ENCODE peak calls at places on chromosomes 6 and 20, in four cellular contexts. Q, D, O and C are unnamed samples.

GRCh38 chr20:7926767-7927166 is 13.5 kb downstream of the HAO1 start:
- DNase-seq in D (no peak), O (peak; percentile 57), Q (peak; percentile 78), C (peak; percentile 79)

GRCh38 chr20:15179426-15180190 is 842.2 kb upstream of the FLRT3 start:
- DNase-seq in D (no peak), O (no peak), Q (no peak), C (no peak)

GRCh38 chr20:49813305-49813974 is 812 bp downstream of the SLC9A8 start:
- DNase-seq in D (no peak), O (no peak), Q (no peak), C (no peak)

GRCh38 chr6:112018619-112019416 is 35.1 kb upstream of the CCN6 start:
- DNase-seq in Q (no peak), O (peak; percentile 87), D (no peak), C (peak; percentile 31)

GRCh38 chr6:34745277-34746103 is 11.8 kb upstream of the SNRPC start:
- DNase-seq in Q (peak; percentile 34), D (no peak), O (peak; percentile 49), C (no peak)

GRCh38 chr6:100617633-100618348 is 153.1 kb upstream of the SIM1 start:
- DNase-seq in O (peak; percentile 72), D (no peak), Q (peak; percentile 40), C (peak; percentile 79)

GRCh38 chr20:59300341-59301081 is at the start of gene EDN3:
- DNase-seq in O (no peak), D (no peak), Q (no peak), C (no peak)

GRCh38 chr20:49865559-49865958 is 49.8 kb downstream of the SPATA2 start:
- DNase-seq in D (no peak), O (peak; percentile 70), Q (no peak), C (peak; percentile 16)

GRCh38 chr6:26420607-26421235 is 18.6 kb downstream of the BTN3A1 start:
- DNase-seq in O (peak; percentile 39), D (no peak), Q (peak; percentile 54), C (peak; percentile 61)

GRCh38 chr6:45681860-45682488 is 304.2 kb upstream of the SUPT3H start:
- DNase-seq in Q (no peak), O (peak; percentile 70), D (peak; percentile 81), C (peak; percentile 66)

GRCh38 chr20:50930139-50931047 is 844 bp downstream of the ADNP start:
- DNase-seq in D (peak; percentile 47), Q (no peak), O (no peak), C (peak; percentile 24)

GRCh38 chr6:148999921-149000589 is 253.2 kb downstream of the UST start:
- DNase-seq in D (no peak), O (peak; percentile 87), Q (peak; percentile 89), C (peak; percentile 90)

GRCh38 chr20:10115021-10115420 is 80.2 kb downstream of the ANKEF1 start:
- DNase-seq in O (peak; percentile 49), D (no peak), Q (peak; percentile 83), C (peak; percentile 74)

GRCh38 chr6:161792887-161793286 is 519.0 kb upstream of the AGPAT4 start:
- DNase-seq in O (no peak), Q (no peak), D (no peak), C (no peak)

GRCh38 chr6:154297711-154298110 is 58.9 kb downstream of the IPCEF1 start:
- DNase-seq in O (peak; percentile 64), D (no peak), Q (peak; percentile 51), C (no peak)

GRCh38 chr20:6731951-6732580 is 35.4 kb upstream of the BMP2 start:
- DNase-seq in O (no peak), Q (no peak), D (no peak), C (no peak)

GRCh38 chr20:33569290-33570094 is 79.6 kb downstream of the CBFA2T2 start:
- DNase-seq in D (no peak), Q (no peak), O (no peak), C (no peak)

GRCh38 chr6:145147559-145147958 is 587.8 kb downstream of the EPM2A start:
- DNase-seq in Q (peak; percentile 32), O (no peak), D (no peak), C (peak; percentile 81)

GRCh38 chr20:63495771-63496403 is 3.0 kb downstream of the EEF1A2 start:
- DNase-seq in O (peak; percentile 41), Q (peak; percentile 44), D (no peak), C (no peak)
- H3K4me3 ChIP-seq in O (peak overlapping the region; percentile 40), Q (peak overlapping the region; percentile 30), D (peak overlapping the region; percentile 44), C (peak overlapping the region; percentile 28)

DNA sequence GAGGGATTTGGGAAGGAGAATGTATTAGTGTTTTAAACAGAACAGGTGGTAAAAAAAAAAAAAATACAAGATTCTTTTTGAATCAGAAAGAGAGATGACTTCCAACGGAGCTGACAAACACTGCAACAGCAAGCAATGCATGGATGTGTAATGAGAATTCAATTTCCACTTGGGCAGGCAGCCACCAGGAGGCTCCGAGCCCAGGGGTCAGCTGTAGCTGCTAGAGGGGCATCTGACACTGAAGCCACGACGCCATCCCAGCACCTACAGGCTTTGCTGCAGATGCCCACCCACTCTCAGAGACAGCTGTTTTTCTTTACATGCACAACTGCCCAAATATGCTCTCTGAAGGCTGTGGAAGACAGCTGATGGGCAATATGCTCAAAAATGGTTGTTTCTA is 75.4 kb downstream of the ELOVL5 start:
- DNase-seq in D (no peak), Q (no peak), O (no peak), C (no peak)
- TF ChIP-seq CTCF in D (peak; percentile 2), Q (peak; percentile 33), O (peak; percentile 9), C (no peak)

DNA sequence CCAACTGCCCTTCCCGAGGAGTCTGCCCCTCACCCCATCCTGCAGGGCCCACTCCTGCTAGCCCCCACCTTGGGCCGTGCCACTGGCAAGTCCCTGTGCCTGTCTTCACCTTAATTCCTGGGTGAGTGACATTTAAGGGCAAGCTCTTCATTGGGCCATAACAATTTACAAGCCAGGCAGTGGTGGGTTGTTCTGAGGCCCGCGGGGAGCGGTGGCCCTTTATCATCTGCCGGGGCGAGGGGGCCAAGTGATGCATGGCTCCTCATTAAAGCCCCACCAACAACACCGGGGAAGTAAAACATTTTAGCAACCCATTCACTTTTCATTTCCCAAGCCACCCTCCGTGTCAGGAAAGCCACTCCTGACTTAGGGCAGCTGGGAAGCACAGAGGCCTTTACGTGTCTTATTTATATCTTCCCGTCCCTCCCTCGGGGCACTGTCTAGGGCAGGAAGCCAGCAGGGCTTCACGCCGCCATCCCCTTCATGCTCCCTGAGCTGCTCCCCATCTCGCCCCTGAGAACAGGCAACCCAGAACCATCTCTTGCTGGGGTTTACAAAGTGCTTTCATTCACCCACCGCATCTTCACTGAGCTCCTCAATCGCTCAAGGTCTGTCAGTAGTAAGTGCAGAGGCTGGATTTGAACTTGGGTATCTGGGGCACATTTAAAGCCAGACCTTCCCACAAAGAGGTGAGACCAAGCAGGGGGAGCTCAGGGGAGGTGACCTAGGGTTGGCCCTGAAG is 55.5 kb upstream of the CCDC167 start:
- DNase-seq in Q (no peak), O (no peak), D (peak; percentile 76), C (no peak)
- H3K4me3 ChIP-seq in Q (no peak overlapping the region), O (no peak overlapping the region), D (peak overlapping the region; percentile 70), C (no peak overlapping the region)

GRCh38 chr6:170575250-170575649 is 9.2 kb downstream of the PDCD2 start:
- DNase-seq in D (no peak), O (no peak), Q (peak; percentile 50), C (no peak)
- TF ChIP-seq CTCF in D (peak; percentile 24), O (peak; percentile 36), Q (peak; percentile 69), C (peak; percentile 31)

GRCh38 chr20:62879275-62880146 is 17.9 kb upstream of the TCFL5 start:
- DNase-seq in Q (no peak), D (no peak), O (no peak), C (no peak)

GRCh38 chr20:62880935-62881661 is 19.5 kb upstream of the TCFL5 start:
- DNase-seq in Q (no peak), D (no peak), O (no peak), C (no peak)

GRCh38 chr20:62880147-62880934 is 18.7 kb upstream of the TCFL5 start:
- DNase-seq in Q (no peak), D (no peak), O (no peak), C (no peak)

GRCh38 chr20:62882426-62882825 is 20.8 kb upstream of the TCFL5 start:
- DNase-seq in O (no peak), Q (no peak), D (no peak), C (no peak)

DNA sequence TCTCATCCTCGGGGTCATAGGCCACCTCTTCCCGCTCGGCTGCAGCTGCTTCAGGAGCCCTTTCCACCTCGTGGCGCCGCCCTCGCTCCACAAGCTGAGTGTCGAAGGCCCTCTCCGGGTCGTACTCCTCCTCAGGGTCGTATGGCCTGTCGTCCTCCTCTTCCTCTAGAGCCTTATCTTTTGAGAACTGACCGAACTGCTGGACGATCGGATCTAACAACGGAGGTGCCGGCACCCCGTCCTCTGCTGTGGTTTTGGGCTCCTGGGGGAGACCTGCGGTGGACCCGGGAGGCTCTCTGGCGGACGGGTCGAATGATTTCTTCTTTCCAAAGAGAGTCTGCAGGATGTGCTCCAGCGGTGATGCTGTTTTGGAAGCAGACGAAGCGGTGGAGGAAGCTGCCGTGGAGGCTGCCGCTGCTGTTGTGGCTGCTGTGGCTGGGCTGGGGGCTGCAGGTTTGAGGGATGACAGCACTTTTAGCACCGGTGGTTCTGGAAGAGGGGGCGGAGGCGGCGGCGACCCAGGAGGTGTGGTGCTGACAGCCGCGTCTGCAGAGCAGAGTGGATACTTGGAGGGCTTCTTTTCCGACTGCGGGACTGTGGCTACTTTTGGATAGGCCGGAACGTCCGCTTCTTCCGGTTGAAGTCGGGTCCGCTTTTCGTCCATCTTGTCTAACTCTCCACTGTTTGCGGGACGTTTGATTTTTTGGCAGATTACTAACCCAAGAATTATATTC is 20.2 kb upstream of the TCFL5 start:
- DNase-seq in Q (no peak), O (no peak), D (no peak), C (no peak)
- H3K4me3 ChIP-seq in Q (no peak overlapping the region), O (no peak overlapping the region), D (no peak overlapping the region), C (no peak overlapping the region)

GRCh38 chr6:110990835-110991576 is 9.2 kb downstream of the RPF2 start:
- DNase-seq in O (no peak), Q (no peak), D (no peak), C (no peak)
- TF ChIP-seq CTCF in O (no peak), Q (no peak), D (no peak), C (no peak)

DNA sequence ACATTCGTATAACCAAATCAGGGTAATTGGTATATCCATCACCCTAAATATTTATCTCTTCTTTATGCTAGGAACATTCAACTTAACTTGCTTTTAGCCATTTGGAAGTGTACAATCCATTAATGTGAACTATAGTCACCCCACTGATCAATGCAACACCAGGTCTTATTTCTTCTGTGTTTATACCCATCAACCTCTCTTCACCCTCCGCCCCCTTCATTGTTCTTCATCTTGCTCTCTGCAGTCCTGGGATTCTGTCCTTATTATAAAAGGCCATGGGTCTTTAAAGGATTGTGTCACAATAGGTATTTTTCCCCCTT is 1.6 kb downstream of the ABRACL start:
- DNase-seq in O (no peak), D (no peak), Q (no peak), C (no peak)
- H3K4me3 ChIP-seq in O (peak overlapping the region; percentile 82), D (peak overlapping the region; percentile 95), Q (no peak overlapping the region), C (peak overlapping the region; percentile 96)

GRCh38 chr6:134739299-134740090 is 210.4 kb downstream of the ALDH8A1 start:
- DNase-seq in D (no peak), Q (peak; percentile 65), O (peak; percentile 20), C (no peak)

GRCh38 chr6:134740473-134741192 is 209.3 kb downstream of the ALDH8A1 start:
- DNase-seq in Q (peak; percentile 80), O (peak; percentile 62), D (no peak), C (no peak)

GRCh38 chr6:134738486-134738885 is 211.4 kb downstream of the ALDH8A1 start:
- DNase-seq in D (no peak), O (no peak), Q (no peak), C (no peak)

GRCh38 chr6:134744301-134744700 is 205.6 kb downstream of the ALDH8A1 start:
- DNase-seq in Q (peak; percentile 55), O (no peak), D (no peak), C (no peak)

GRCh38 chr6:134741193-134741521 is 208.7 kb downstream of the ALDH8A1 start:
- DNase-seq in D (no peak), Q (no peak), O (no peak), C (no peak)
- TF ChIP-seq CTCF in D (peak; percentile 26), Q (peak; percentile 50), O (no peak), C (no peak)